ENCODE peak calls at places on chromosomes 4 and X, in six cellular contexts. K, G, U, V, M and N are unnamed samples.

GRCh38 chrX:15143050-15143824 is 126.6 kb downstream of the ASB9 start:
- DNase-seq in K (peak; percentile 69), G (peak; percentile 25), U (no peak), V (peak; percentile 59), M (no peak), N (peak; percentile 17)

GRCh38 chr4:141810702-141811365 is 174.5 kb downstream of the IL15 start:
- DNase-seq in K (no peak), G (no peak), U (no peak), V (no peak), M (no peak), N (no peak)

GRCh38 chrX:48003367-48003757 is 427 bp downstream of the ZNF182 start:
- DNase-seq in K (no peak), G (peak; percentile 8), U (no peak), V (no peak), M (no peak), N (peak; percentile 38)

GRCh38 chr4:20474119-20474518 is 222.4 kb downstream of the SLIT2 start:
- DNase-seq in K (no peak), G (no peak), U (no peak), V (peak; percentile 51), M (no peak), N (no peak)

GRCh38 chr4:1244081-1244977 is 4.6 kb downstream of the CTBP1 start:
- DNase-seq in K (no peak), G (no peak), U (no peak), V (peak; percentile 28), M (no peak), N (no peak)

GRCh38 chr4:98749206-98749605 is 90.8 kb upstream of the TSPAN5 start:
- DNase-seq in K (no peak), G (no peak), U (no peak), V (peak; percentile 6), M (no peak), N (no peak)

GRCh38 chr4:26590639-26591038 is 6.8 kb downstream of the TBC1D19 start:
- DNase-seq in K (no peak), G (no peak), U (no peak), V (peak; percentile 36), M (no peak), N (no peak)

GRCh38 chr4:34850426-34850825 is 1393.9 kb downstream of the ARAP2 start:
- DNase-seq in K (no peak), G (no peak), U (no peak), V (no peak), M (no peak), N (no peak)

GRCh38 chrX:5632061-5632614 is 596.5 kb downstream of the NLGN4X start:
- DNase-seq in K (no peak), G (no peak), U (no peak), V (no peak), M (no peak), N (no peak)

GRCh38 chr4:72679666-72680065 is 110.6 kb upstream of the ADAMTS3 start:
- DNase-seq in K (no peak), G (no peak), U (no peak), V (no peak), M (no peak), N (no peak)

GRCh38 chr4:99437686-99438577 is 2.8 kb upstream of the ADH7 start:
- DNase-seq in K (no peak), G (no peak), U (no peak), V (peak; percentile 16), M (no peak), N (no peak)

GRCh38 chrX:102714994-102715393 is 2.7 kb downstream of the GPRASP2 start:
- DNase-seq in K (no peak), G (no peak), U (no peak), V (no peak), M (no peak), N (no peak)

GRCh38 chr4:113610542-113610941 is 151.0 kb downstream of the CAMK2D start:
- DNase-seq in K (peak; percentile 28), G (no peak), U (no peak), V (no peak), M (no peak), N (no peak)

GRCh38 chr4:157514711-157515110 is 294.2 kb downstream of the GRIA2 start:
- DNase-seq in K (no peak), G (no peak), U (no peak), V (no peak), M (no peak), N (no peak)

GRCh38 chrX:153780678-153781427 is at the start of gene SRPK3:
- DNase-seq in K (no peak), G (no peak), U (no peak), V (peak; percentile 60), M (no peak), N (no peak)

GRCh38 chr4:100417565-100417964 is 100.3 kb downstream of the EMCN start:
- DNase-seq in K (no peak), G (no peak), U (no peak), V (peak; percentile 45), M (no peak), N (no peak)

GRCh38 chr4:7513731-7514130 is 79.0 kb upstream of the PSAPL1 start:
- DNase-seq in K (no peak), G (no peak), U (no peak), V (peak; percentile 7), M (no peak), N (no peak)

GRCh38 chrX:51891821-51892551 is 1.4 kb upstream of the MAGED1 start:
- DNase-seq in K (no peak), G (no peak), U (no peak), V (peak; percentile 82), M (no peak), N (no peak)

GRCh38 chrX:79409657-79410056 is 42.5 kb upstream of the ITM2A start:
- DNase-seq in K (no peak), G (no peak), U (no peak), V (no peak), M (no peak), N (no peak)

GRCh38 chrX:119093991-119094741 is 21.4 kb downstream of the CT47C1 start:
- DNase-seq in K (no peak), G (no peak), U (no peak), V (peak; percentile 68), M (no peak), N (no peak)

GRCh38 chr4:20278195-20278594 is 26.5 kb downstream of the SLIT2 start:
- DNase-seq in K (no peak), G (no peak), U (no peak), V (no peak), M (no peak), N (no peak)

GRCh38 chr4:137609693-137610450 is 77.6 kb upstream of the PCDH18 start:
- DNase-seq in K (no peak), G (no peak), U (no peak), V (peak; percentile 54), M (no peak), N (no peak)

GRCh38 chr4:107666134-107666533 is 53.9 kb downstream of the PAPSS1 start:
- DNase-seq in K (no peak), G (no peak), U (no peak), V (peak; percentile 65), M (no peak), N (no peak)

GRCh38 chr4:166034965-166035364 is 161.9 kb downstream of the TLL1 start:
- DNase-seq in K (no peak), G (no peak), U (no peak), V (no peak), M (no peak), N (no peak)

GRCh38 chr4:130125468-130125867 is 1029.5 kb downstream of the C4orf33 start:
- DNase-seq in K (no peak), G (no peak), U (no peak), V (no peak), M (no peak), N (no peak)

GRCh38 chr4:1317177-1318045 is 27.7 kb downstream of the MAEA start:
- DNase-seq in K (no peak), G (no peak), U (no peak), V (no peak), M (no peak), N (no peak)

GRCh38 chrX:24491741-24492140 is 26.7 kb downstream of the PDK3 start:
- DNase-seq in K (no peak), G (no peak), U (no peak), V (no peak), M (no peak), N (no peak)

GRCh38 chrX:103688949-103689348 is 2.5 kb upstream of the MORF4L2 start:
- DNase-seq in K (no peak), G (no peak), U (peak; percentile 6), V (peak; percentile 66), M (no peak), N (peak; percentile 37)

GRCh38 chr4:38523524-38524448 is 140.2 kb upstream of the KLF3 start:
- DNase-seq in K (no peak), G (peak; percentile 77), U (no peak), V (no peak), M (no peak), N (peak; percentile 50)

DNA sequence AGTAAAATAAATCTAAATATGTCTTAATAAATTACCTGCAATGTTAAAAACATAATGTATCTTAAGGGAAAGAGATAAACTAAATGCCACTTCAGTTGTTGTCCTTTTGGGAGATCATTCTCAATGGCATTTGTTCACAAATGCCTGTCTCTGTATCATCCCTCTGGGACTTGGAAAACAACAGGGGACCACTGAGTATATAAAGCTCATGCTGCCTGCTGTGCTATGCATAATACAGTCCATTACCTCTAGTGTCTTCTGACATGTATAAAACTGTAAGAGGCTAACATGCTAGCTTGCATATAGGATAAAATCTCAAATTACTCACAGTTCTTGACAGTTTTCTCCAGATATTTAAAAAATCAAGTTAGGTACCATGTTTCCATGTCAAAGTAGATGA is 503.9 kb downstream of the PDHA2 start:
- DNase-seq in K (no peak), G (no peak), U (no peak), V (no peak), M (no peak), N (no peak)
- H3K4me3 ChIP-seq in K (no peak overlapping the region), G (no peak overlapping the region), U (no peak overlapping the region), V (no peak overlapping the region), M (no peak overlapping the region), N (no peak overlapping the region)

DNA sequence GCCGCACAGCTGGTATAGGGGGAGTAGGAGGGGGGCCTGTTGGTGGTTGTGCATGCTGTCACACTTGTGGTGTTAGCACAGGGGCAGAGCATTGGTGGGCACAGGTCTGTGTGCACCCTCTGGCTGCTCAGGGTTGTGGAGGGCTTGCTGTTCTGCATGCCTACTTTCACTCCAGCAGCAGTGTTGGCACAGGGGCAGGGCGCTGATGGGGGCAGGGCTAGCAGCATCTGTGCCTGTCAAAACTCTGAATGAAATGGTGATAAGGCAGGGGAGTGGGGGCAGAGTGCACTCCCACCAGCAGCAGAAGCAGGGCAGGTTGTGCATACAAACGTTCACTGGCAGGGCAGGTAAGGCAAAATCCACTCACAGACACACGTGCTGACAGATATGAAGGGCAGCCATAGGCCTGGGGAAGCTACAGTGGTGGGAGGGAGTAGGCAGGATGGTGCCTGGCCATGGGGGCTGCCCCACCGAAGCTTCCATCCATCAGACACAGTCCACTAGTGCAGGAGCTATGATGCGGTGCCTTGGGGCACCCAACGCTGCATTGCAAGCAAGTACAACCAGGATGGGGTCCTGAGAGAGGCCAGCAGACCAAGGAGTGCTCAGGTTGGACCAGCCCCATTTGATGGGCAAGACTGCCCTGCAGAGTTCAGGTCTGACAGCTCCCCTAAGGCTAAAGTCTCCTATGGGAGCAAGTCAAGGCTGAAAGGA is 160.7 kb upstream of the SPANXC start:
- DNase-seq in K (no peak), G (no peak), U (no peak), V (no peak), M (no peak), N (no peak)
- H3K27me3 ChIP-seq in K (no peaks in the 10 kb centered on the region), G (no peaks in the 10 kb centered on the region), U (no peaks in the 10 kb centered on the region), V (no peaks in the 10 kb centered on the region), M (no peaks in the 10 kb centered on the region), N (no peaks in the 10 kb centered on the region)

GRCh38 chr4:17560065-17560673 is 16.8 kb upstream of the LAP3 start:
- DNase-seq in K (no peak), G (no peak), U (no peak), V (no peak), M (no peak), N (no peak)
- H3K27ac ChIP-seq in K (no peak overlapping the region), G (no peak overlapping the region), U (no peak overlapping the region), V (no peak overlapping the region), M (no peak overlapping the region), N (no peak overlapping the region)

GRCh38 chr4:143700420-143701352 is at the start of gene FREM3:
- DNase-seq in K (no peak), G (no peak), U (no peak), V (peak; percentile 17), M (no peak), N (no peak)
- H3K4me3 ChIP-seq in K (peak within 1 kb of the TSS; percentile 29), G (no peak within 1 kb of the TSS), U (no peak within 1 kb of the TSS), V (peak within 1 kb of the TSS; percentile 54), M (peak within 1 kb of the TSS; percentile 45), N (peak within 1 kb of the TSS; percentile 60)